ENCODE peak calls at places on chromosomes 2 and 18, in five cellular contexts. D is T-cell; T is stimulated activated CD4-positive, alpha-beta T cell treated with anti-CD3 and anti-CD28 coated beads, TNF-alpha, amount 100 ng/mL, for 24 hours; G is T-helper 2 cell; A is iPS DF 19.7. J is an unnamed sample.

GRCh38 chr2:72959554-72959953 is 42.2 kb downstream of the EMX1 start:
- DNase-seq in A (no peak), G (no peak), T (no peak), D (no peak), J (no peak)

GRCh38 chr18:39751161-39751560 is 2185.6 kb upstream of the CELF4 start:
- DNase-seq in A (no peak), T (no peak), D (no peak), G (no peak), J (no peak)

GRCh38 chr2:44275915-44276279 is 617 bp downstream of the SLC3A1 start:
- DNase-seq in A (no peak), D (no peak), G (no peak), T (no peak), J (no peak)

GRCh38 chr2:97742381-97742847 is 29.0 kb downstream of the ZAP70 start:
- DNase-seq in A (no peak), G (no peak), D (no peak), T (no peak), J (peak; percentile 38)

GRCh38 chr2:152505495-152505906 is 170.5 kb downstream of the FMNL2 start:
- DNase-seq in T (no peak), D (no peak), A (no peak), G (no peak), J (no peak)

GRCh38 chr2:157052685-157053224 is 204.8 kb upstream of the GALNT5 start:
- DNase-seq in G (no peak), T (no peak), A (no peak), D (no peak), J (no peak)

GRCh38 chr2:30633039-30633438 is 174.2 kb downstream of the CAPN13 start:
- DNase-seq in G (no peak), D (no peak), T (no peak), A (no peak), J (no peak)

GRCh38 chr2:37555457-37555856 is 116.0 kb downstream of the CDC42EP3 start:
- DNase-seq in T (no peak), G (no peak), D (peak; percentile 6), A (no peak), J (peak; percentile 96)

GRCh38 chr2:238190445-238190844 is 13.1 kb downstream of the ILKAP start:
- DNase-seq in A (no peak), T (no peak), G (no peak), D (no peak), J (no peak)

GRCh38 chr2:177207101-177207500 is 5.5 kb upstream of the HNRNPA3 start:
- DNase-seq in G (no peak), T (no peak), D (no peak), A (no peak), J (no peak)

GRCh38 chr2:128485761-128486639 is 167.3 kb upstream of the HS6ST1 start:
- DNase-seq in T (no peak), G (no peak), D (no peak), A (no peak), J (no peak)

GRCh38 chr2:46878886-46879285 is 36.7 kb downstream of the MCFD2 start:
- DNase-seq in D (no peak), G (no peak), A (no peak), T (no peak), J (no peak)

GRCh38 chr2:63053889-63054725 is 3.5 kb downstream of the OTX1 start:
- DNase-seq in D (no peak), A (no peak), G (no peak), T (no peak), J (no peak)

GRCh38 chr2:7812231-7812995 is 869.4 kb upstream of the ID2 start:
- DNase-seq in D (no peak), T (no peak), A (no peak), G (no peak), J (no peak)

GRCh38 chr2:169983506-169983905 is 156.3 kb downstream of the UBR3 start:
- DNase-seq in A (no peak), T (no peak), D (no peak), G (no peak), J (no peak)

GRCh38 chr2:106825161-106825560 is 60.8 kb downstream of the ST6GAL2 start:
- DNase-seq in D (no peak), G (no peak), A (no peak), T (no peak), J (no peak)

GRCh38 chr18:79245517-79246001 is 150.2 kb upstream of the NFATC1 start:
- DNase-seq in G (peak; percentile 37), D (peak; percentile 2), T (no peak), A (no peak), J (peak; percentile 17)

J was measured in NB4.